ENCODE peak calls at places on chromosome 11, in ten cellular contexts. I, O, J, X, V, Z, P, Y, K and N are unnamed samples.

GRCh38 chr11:81963018-81963417 is 770.6 kb downstream of the FAM181B start:
- DNase-seq in X (peak), Y (no peak), J (no peak), O (no peak), K (no peak), Z (no peak), P (no peak), I (no peak), V (no peak), N (peak)

GRCh38 chr11:112977620-112978212 is 16.5 kb downstream of the NCAM1 start:
- DNase-seq in Y (no peak), P (no peak), Z (no peak), V (no peak), I (no peak), X (peak), J (no peak), O (no peak), K (no peak), N (peak)

GRCh38 chr11:44886765-44887164 is 63.9 kb downstream of the TP53I11 start:
- DNase-seq in J (no peak), P (no peak), V (no peak), K (no peak), I (no peak), Z (no peak), O (no peak), X (no peak), Y (no peak), N (no peak)

GRCh38 chr11:92226331-92227232 is 2.0 kb downstream of the FAT3 start:
- DNase-seq in Y (no peak), K (no peak), I (no peak), O (peak), P (no peak), J (peak), V (no peak), Z (no peak), X (no peak), N (no peak)

GRCh38 chr11:117479372-117479771 is 151.7 kb downstream of the CEP164 start:
- DNase-seq in V (no peak), Y (no peak), I (no peak), K (no peak), Z (no peak), P (no peak), O (no peak), X (no peak), J (no peak), N (no peak)

GRCh38 chr11:93663021-93663420 is 1.5 kb downstream of the CEP295 start:
- DNase-seq in Y (no peak), V (no peak), J (no peak), O (no peak), P (no peak), I (no peak), X (no peak), Z (no peak), K (no peak), N (peak)

GRCh38 chr11:19631657-19632325 is 80.8 kb upstream of the NAV2 start:
- DNase-seq in V (no peak), O (no peak), Y (no peak), J (no peak), P (peak), Z (no peak), X (no peak), I (no peak), K (no peak), N (no peak)

GRCh38 chr11:128471138-128471661 is 116.2 kb downstream of the ETS1 start:
- DNase-seq in X (no peak), Z (no peak), J (no peak), O (no peak), K (no peak), P (no peak), I (peak), Y (no peak), V (peak), N (peak)

GRCh38 chr11:47593934-47594855 is at the start of gene C1QTNF4:
- DNase-seq in Z (no peak), K (no peak), J (peak), X (no peak), Y (no peak), V (no peak), I (no peak), O (no peak), P (no peak), N (no peak)

GRCh38 chr11:113384551-113384950 is 3.0 kb upstream of the ANKK1 start:
- DNase-seq in P (no peak), J (no peak), V (no peak), Z (peak), I (no peak), X (peak), O (no peak), Y (no peak), K (no peak), N (no peak)

GRCh38 chr11:12721816-12722604 is 47.8 kb downstream of the TEAD1 start:
- DNase-seq in Z (no peak), V (no peak), I (no peak), X (no peak), O (no peak), J (no peak), K (no peak), P (no peak), Y (no peak), N (no peak)

GRCh38 chr11:69233761-69234136 is 60.2 kb upstream of the MYEOV start:
- DNase-seq in O (no peak), I (no peak), J (no peak), V (no peak), Y (no peak), X (no peak), K (no peak), Z (peak), P (peak), N (no peak)

GRCh38 chr11:105151936-105152554 is 12.5 kb upstream of the CARD18 start:
- DNase-seq in V (no peak), O (no peak), Z (no peak), K (no peak), Y (no peak), I (no peak), P (no peak), X (no peak), J (no peak), N (no peak)

GRCh38 chr11:69654660-69655478 is 13.9 kb downstream of the CCND1 start:
- DNase-seq in O (no peak), Y (no peak), P (peak), V (no peak), I (no peak), Z (peak), J (no peak), K (no peak), X (no peak), N (no peak)

GRCh38 chr11:75557649-75558494 is 4.2 kb upstream of the SERPINH1 start:
- DNase-seq in K (no peak), Y (no peak), I (peak), X (no peak), Z (no peak), J (no peak), V (no peak), P (peak), O (peak), N (no peak)

GRCh38 chr11:104432981-104433380 is 269.0 kb upstream of the PDGFD start:
- DNase-seq in I (no peak), P (no peak), X (no peak), J (no peak), Y (no peak), O (no peak), Z (no peak), K (no peak), V (no peak), N (no peak)

GRCh38 chr11:123174196-123175183 is 20.6 kb downstream of the CLMP start:
- DNase-seq in O (no peak), P (peak), Z (no peak), K (no peak), V (no peak), X (peak), I (peak), Y (no peak), J (no peak), N (peak)

GRCh38 chr11:119340335-119341221 is at the start of gene C1QTNF5:
- DNase-seq in J (no peak), P (peak), Z (no peak), K (no peak), Y (no peak), I (peak), X (no peak), V (no peak), O (peak), N (no peak)

GRCh38 chr11:45483361-45483760 is 182.1 kb downstream of the CHST1 start:
- DNase-seq in K (no peak), I (no peak), O (no peak), X (no peak), V (no peak), P (no peak), J (no peak), Y (no peak), Z (no peak), N (no peak)

GRCh38 chr11:113991718-113992458 is 17.0 kb downstream of the HTR3A start:
- DNase-seq in Z (peak), P (no peak), Y (no peak), J (no peak), O (no peak), I (no peak), V (no peak), X (no peak), K (no peak), N (no peak)

GRCh38 chr11:72760543-72761400 is 8.6 kb upstream of the ARAP1 start:
- DNase-seq in Z (no peak), X (no peak), J (no peak), I (no peak), V (no peak), O (no peak), K (no peak), Y (no peak), P (no peak), N (no peak)

GRCh38 chr11:132062031-132062430 is 691.6 kb downstream of the NTM start:
- DNase-seq in X (no peak), P (no peak), O (no peak), I (no peak), Z (no peak), J (no peak), Y (no peak), K (no peak), V (no peak), N (no peak)

GRCh38 chr11:110962907-110963306 is 250.7 kb upstream of the ARHGAP20 start:
- DNase-seq in V (no peak), P (no peak), K (no peak), Z (no peak), I (no peak), Y (no peak), J (no peak), O (no peak), X (no peak), N (no peak)

GRCh38 chr11:113690619-113691569 is 15.2 kb downstream of the TMPRSS5 start:
- DNase-seq in K (no peak), O (no peak), Y (no peak), P (no peak), X (peak), J (no peak), Z (no peak), I (no peak), V (peak), N (peak)

GRCh38 chr11:22707119-22707899 is 40.9 kb downstream of the GAS2 start:
- DNase-seq in Z (no peak), J (no peak), K (no peak), V (no peak), Y (no peak), O (no peak), X (no peak), I (no peak), P (no peak), N (no peak)

GRCh38 chr11:2772544-2773031 is 72.8 kb upstream of the KCNQ1OT1 start:
- DNase-seq in X (peak), P (no peak), O (no peak), V (peak), K (no peak), I (no peak), Y (no peak), J (peak), Z (no peak), N (peak)

GRCh38 chr11:12845739-12846358 is 163.3 kb upstream of the RASSF10 start:
- DNase-seq in O (peak), K (no peak), Y (no peak), P (no peak), V (no peak), X (no peak), I (peak), Z (peak), J (peak), N (no peak)

GRCh38 chr11:77071671-77072605 is 5.2 kb downstream of the CAPN5 start:
- DNase-seq in K (no peak), J (peak), V (no peak), X (no peak), Z (no peak), P (no peak), Y (no peak), I (peak), O (no peak), N (peak)

GRCh38 chr11:75148436-75148983 is 2.4 kb upstream of the SLCO2B1 start:
- DNase-seq in P (no peak), V (no peak), Y (no peak), K (no peak), X (no peak), J (no peak), I (no peak), O (no peak), Z (no peak), N (no peak)

GRCh38 chr11:45578286-45578685 is 87.1 kb downstream of the CHST1 start:
- DNase-seq in V (no peak), X (no peak), Y (no peak), O (no peak), K (no peak), Z (no peak), I (no peak), J (no peak), P (no peak), N (no peak)

GRCh38 chr11:62556102-62556871 is 9.7 kb upstream of the AHNAK start:
- DNase-seq in O (peak), K (peak), X (peak), V (peak), P (peak), J (peak), Z (peak), Y (no peak), I (peak), N (peak)

GRCh38 chr11:47215366-47215925 is 672 bp downstream of the DDB2 start:
- DNase-seq in I (no peak), J (no peak), Z (no peak), V (no peak), P (no peak), K (no peak), Y (no peak), X (no peak), O (no peak), N (no peak)

GRCh38 chr11:46208803-46209202 is 68.7 kb upstream of the CREB3L1 start:
- DNase-seq in X (no peak), V (no peak), I (no peak), Z (no peak), Y (no peak), K (no peak), J (no peak), P (no peak), O (no peak), N (no peak)

GRCh38 chr11:100752371-100753073 is 65.4 kb downstream of the ARHGAP42 start:
- DNase-seq in V (no peak), Z (peak), K (no peak), J (no peak), I (no peak), O (no peak), Y (no peak), P (no peak), X (no peak), N (no peak)